ENCODE peak calls at places on chromosomes 3 and 15, in ten cellular contexts. G is cardiac muscle cell, K is OCI-LY7, M is A673, W is brain microvascular endothelial cell, I is esophagus muscularis mucosa, T is uterus, E is Caco-2, X is adrenal gland, Q is IMR-90. R is an unnamed sample.

GRCh38 chr3:13352621-13353131 is 67.4 kb downstream of the NUP210 start:
- DNase-seq in T (no peak), X (no peak), I (no peak), K (no peak), M (no peak), Q (peak; percentile 41), G (peak; percentile 15), E (no peak), W (peak; percentile 50), R (peak; percentile 93)

GRCh38 chr3:13477946-13478345 is 2.2 kb upstream of the HDAC11 start:
- DNase-seq in K (no peak), X (no peak), I (no peak), M (no peak), T (no peak), G (no peak), W (no peak), Q (no peak), E (no peak), R (no peak)

GRCh38 chr3:51501833-51502561 is 2.2 kb upstream of the DCAF1 start:
- DNase-seq in T (peak; percentile 80), I (peak; percentile 94), K (peak; percentile 84), M (peak; percentile 62), G (peak; percentile 84), X (peak; percentile 89), W (peak; percentile 65), E (peak; percentile 83), Q (peak; percentile 71), R (peak; percentile 86)

GRCh38 chr3:195072916-195073564 is 197.9 kb downstream of the XXYLT1 start:
- DNase-seq in M (no peak), G (no peak), T (peak; percentile 7), Q (no peak), X (no peak), W (no peak), E (no peak), I (no peak), K (no peak), R (peak; percentile 74)

GRCh38 chr3:196321162-196321561 is 3.1 kb upstream of the DYNLT2B start:
- DNase-seq in M (no peak), T (no peak), K (no peak), X (no peak), Q (no peak), G (no peak), I (no peak), W (no peak), E (no peak), R (no peak)

GRCh38 chr3:81550415-81550814 is 211.0 kb downstream of the GBE1 start:
- DNase-seq in E (no peak), Q (peak; percentile 20), T (no peak), I (no peak), K (no peak), M (no peak), X (no peak), W (peak; percentile 1), G (no peak), R (no peak)

GRCh38 chr3:112512320-112512719 is 13.0 kb upstream of the BTLA start:
- DNase-seq in E (no peak), W (no peak), M (no peak), G (no peak), K (peak; percentile 61), Q (no peak), X (no peak), T (no peak), I (no peak), R (no peak)

GRCh38 chr3:11826628-11827265 is 19.9 kb downstream of the TAMM41 start:
- DNase-seq in E (no peak), W (peak; percentile 22), Q (peak; percentile 79), I (no peak), X (no peak), G (no peak), K (no peak), M (no peak), T (no peak), R (no peak)

GRCh38 chr15:40902605-40903561 is 8.6 kb downstream of the VPS18 start:
- DNase-seq in K (peak; percentile 80), M (no peak), E (no peak), W (no peak), I (no peak), T (no peak), Q (no peak), G (peak; percentile 59), X (peak; percentile 62), R (peak; percentile 84)

GRCh38 chr3:36707623-36708409 is 56.5 kb downstream of the DCLK3 start:
- DNase-seq in T (no peak), W (peak; percentile 84), K (peak; percentile 7), G (peak; percentile 7), M (peak; percentile 66), E (no peak), X (no peak), Q (peak; percentile 65), I (no peak), R (peak; percentile 86)

GRCh38 chr3:24299236-24299635 is 195.4 kb downstream of the THRB start:
- DNase-seq in G (peak; percentile 59), W (no peak), T (no peak), M (no peak), X (no peak), I (no peak), K (no peak), E (no peak), Q (no peak), R (no peak)

GRCh38 chr3:52481819-52482521 is 13.2 kb upstream of the STAB1 start:
- DNase-seq in E (peak; percentile 27), I (no peak), T (no peak), Q (peak; percentile 4), K (no peak), M (peak; percentile 4), G (peak; percentile 28), W (no peak), X (no peak), R (peak; percentile 93)

GRCh38 chr15:64521726-64522164 is 61.4 kb downstream of the ZNF609 start:
- DNase-seq in E (peak; percentile 70), M (peak; percentile 86), K (no peak), I (no peak), W (peak; percentile 36), X (peak; percentile 79), T (no peak), Q (peak; percentile 49), G (peak; percentile 82), R (no peak)

GRCh38 chr3:102060814-102061213 is 211.5 kb downstream of the NFKBIZ start:
- DNase-seq in E (no peak), X (no peak), G (no peak), T (no peak), M (no peak), Q (peak; percentile 22), I (no peak), K (no peak), W (peak; percentile 13), R (no peak)

DNA sequence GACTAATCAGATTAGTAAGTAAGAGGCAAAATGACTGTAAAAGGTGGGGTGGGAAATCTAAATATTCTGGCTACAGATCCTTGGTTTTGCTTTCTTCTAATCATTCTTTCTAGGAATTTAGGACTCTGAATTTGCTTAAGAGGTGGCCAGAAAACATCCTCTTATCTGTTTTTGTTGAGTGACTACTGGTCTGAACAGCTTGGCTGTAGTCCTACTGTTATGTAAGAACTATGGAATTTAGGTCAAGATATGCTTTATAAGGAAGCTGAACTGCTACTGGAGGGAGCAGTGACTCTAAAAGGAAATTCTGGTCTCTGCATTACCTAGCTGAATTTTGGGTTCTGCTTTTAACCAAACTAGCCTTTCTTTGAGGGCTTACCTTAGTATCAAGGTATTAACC is 33.5 kb upstream of the CSPG5 start:
- DNase-seq in Q (peak; percentile 86), E (peak; percentile 7), T (no peak), G (peak; percentile 90), W (peak; percentile 68), K (no peak), X (no peak), I (no peak), M (no peak), R (peak; percentile 68)
- H3K36me3 ChIP-seq in Q (peaks cover 22% of the 10 kb centered on the region), E (peaks cover 3% of the 10 kb centered on the region), T (no peaks in the 10 kb centered on the region), G (peaks cover 34% of the 10 kb centered on the region), W (peaks cover 24% of the 10 kb centered on the region), K (peaks cover 96% of the 10 kb centered on the region), X (no peaks in the 10 kb centered on the region), I (peaks cover 11% of the 10 kb centered on the region), M (peaks cover 75% of the 10 kb centered on the region), R (peaks cover 32% of the 10 kb centered on the region)

DNA sequence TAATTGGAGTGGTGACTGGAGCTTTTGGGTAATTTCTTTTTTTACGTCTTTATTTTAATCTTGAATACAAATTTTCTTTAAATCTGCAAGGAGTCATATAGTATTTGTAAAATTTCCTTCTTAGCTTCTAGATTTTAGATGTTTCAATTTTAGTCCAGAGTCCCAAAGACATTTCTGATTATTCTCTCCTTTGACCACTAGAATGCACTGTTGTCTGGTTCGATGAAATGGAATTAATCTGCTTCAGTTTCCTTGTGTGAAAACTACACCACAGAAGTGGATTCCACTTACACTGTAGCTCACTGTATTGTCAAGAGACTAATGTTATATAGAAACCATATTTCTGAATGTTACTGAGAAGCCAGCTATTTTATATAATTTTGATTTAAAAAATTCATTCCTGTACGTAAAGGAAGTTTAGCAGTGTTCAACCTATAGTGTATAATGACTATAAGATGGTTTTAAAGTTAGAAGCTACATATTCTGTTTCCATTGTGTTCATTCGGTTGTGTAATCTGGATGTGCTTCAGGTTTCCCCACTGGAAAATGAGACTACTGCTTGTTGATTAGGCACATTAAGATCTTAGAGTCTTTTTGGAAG is 6.1 kb downstream of the GRAMD1C start:
- DNase-seq in G (peak; percentile 63), E (peak; percentile 21), W (peak; percentile 17), K (peak; percentile 58), I (no peak), M (peak; percentile 65), X (no peak), T (no peak), Q (peak; percentile 40), R (peak; percentile 78)
- H3K36me3 ChIP-seq in G (no peaks in the 10 kb centered on the region), E (no peaks in the 10 kb centered on the region), W (no peaks in the 10 kb centered on the region), K (no peaks in the 10 kb centered on the region), I (no peaks in the 10 kb centered on the region), M (no peaks in the 10 kb centered on the region), X (no peaks in the 10 kb centered on the region), T (no peaks in the 10 kb centered on the region), Q (no peaks in the 10 kb centered on the region), R (no peaks in the 10 kb centered on the region)

GRCh38 chr3:179624471-179624870 is 19.9 kb downstream of the NDUFB5 start:
- DNase-seq in X (no peak), E (no peak), G (no peak), Q (peak; percentile 43), M (no peak), K (no peak), I (no peak), T (no peak), W (no peak), R (no peak)
- H3K36me3 ChIP-seq in X (no peaks in the 10 kb centered on the region), E (no peaks in the 10 kb centered on the region), G (peaks cover 41% of the 10 kb centered on the region), Q (peaks cover 11% of the 10 kb centered on the region), M (peaks cover 35% of the 10 kb centered on the region), K (peaks cover 58% of the 10 kb centered on the region), I (peaks cover 34% of the 10 kb centered on the region), T (no peaks in the 10 kb centered on the region), W (peaks cover 16% of the 10 kb centered on the region), R (peaks cover 38% of the 10 kb centered on the region)

DNA sequence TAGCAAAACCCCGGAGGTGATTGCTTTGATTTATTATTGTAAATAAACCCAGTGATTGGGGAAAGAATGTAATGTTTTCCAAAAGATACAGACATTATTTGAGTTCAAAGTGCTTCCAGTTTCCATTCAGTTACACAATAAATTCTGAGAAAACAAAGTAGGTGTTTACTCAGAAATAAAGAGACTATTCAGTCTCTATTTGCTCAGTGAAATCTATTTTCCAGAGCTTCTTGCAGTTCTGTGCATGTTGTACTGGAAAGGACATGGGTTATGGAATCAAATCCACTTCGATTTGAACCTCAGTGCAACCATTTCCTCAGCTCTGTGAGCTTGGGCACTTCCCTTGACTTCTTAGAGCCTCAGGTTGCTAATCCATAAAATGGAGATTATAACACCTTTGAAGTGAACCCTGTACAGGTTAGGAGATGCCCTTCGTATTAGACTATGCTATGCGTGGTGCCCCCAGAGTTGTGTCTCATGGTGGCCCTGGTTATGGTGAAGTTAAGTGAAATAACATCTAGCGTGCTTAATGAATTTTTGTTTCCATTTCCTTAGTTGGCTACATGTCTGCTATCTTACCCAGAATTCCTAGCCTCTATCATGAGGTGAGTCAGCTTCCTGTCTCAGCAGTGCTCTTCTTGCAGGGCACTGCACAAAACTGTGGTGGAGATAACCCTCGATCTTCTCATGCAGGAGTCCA is 97.8 kb downstream of the RPL39L start:
- DNase-seq in K (no peak), G (peak; percentile 84), W (peak; percentile 76), X (no peak), M (peak; percentile 48), T (no peak), E (peak; percentile 68), I (no peak), Q (peak; percentile 54), R (no peak)
- H3K36me3 ChIP-seq in K (peaks cover 100% of the 10 kb centered on the region), G (peaks cover 21% of the 10 kb centered on the region), W (no peaks in the 10 kb centered on the region), X (no peaks in the 10 kb centered on the region), M (peaks cover 33% of the 10 kb centered on the region), T (no peaks in the 10 kb centered on the region), E (peaks cover 2% of the 10 kb centered on the region), I (no peaks in the 10 kb centered on the region), Q (no peaks in the 10 kb centered on the region), R (no peaks in the 10 kb centered on the region)